ENCODE peak calls at places on chromosomes 11 and 22, in eight cellular contexts. C, P, K, U, E, I, W and F are unnamed samples.

GRCh38 chr11:115155978-115156377 is 348.2 kb downstream of the CADM1 start:
- DNase-seq in P (peak), W (no peak), C (no peak), K (no peak), U (no peak), E (no peak), I (no peak), F (no peak)

GRCh38 chr11:48036011-48036410 is 55.7 kb downstream of the PTPRJ start:
- DNase-seq in P (no peak), E (no peak), W (no peak), K (peak), U (no peak), I (peak), C (no peak), F (no peak)

GRCh38 chr11:75239551-75240290 is 853 bp upstream of the TPBGL start:
- DNase-seq in I (no peak), W (no peak), U (no peak), C (no peak), E (no peak), K (no peak), P (no peak), F (no peak)

GRCh38 chr22:19401483-19401882 is 30.1 kb downstream of the HIRA start:
- DNase-seq in C (no peak), K (no peak), W (no peak), E (no peak), P (no peak), U (no peak), I (no peak), F (no peak)

GRCh38 chr22:21447694-21448402 is 19.3 kb upstream of the TMEM191C start:
- DNase-seq in I (no peak), E (no peak), W (no peak), K (no peak), U (no peak), C (no peak), P (no peak), F (no peak)

GRCh38 chr11:121105063-121105480 is 4.0 kb downstream of the TECTA start:
- DNase-seq in E (no peak), W (no peak), I (peak), C (peak), P (no peak), K (peak), U (no peak), F (no peak)

GRCh38 chr22:41517172-41518047 is 26.9 kb downstream of the POLR3H start:
- DNase-seq in W (peak), I (peak), C (peak), U (peak), P (peak), K (peak), E (peak), F (peak)

GRCh38 chr11:313304-313786 is 495 bp upstream of the IFITM1 start:
- DNase-seq in I (no peak), P (no peak), E (no peak), U (no peak), K (no peak), W (no peak), C (no peak), F (peak)

GRCh38 chr22:31603081-31603525 is 58.9 kb downstream of the PISD start:
- DNase-seq in P (no peak), W (no peak), K (peak), U (no peak), C (no peak), I (no peak), E (no peak), F (no peak)

GRCh38 chr11:70100283-70100610 is 22.1 kb downstream of the ANO1 start:
- DNase-seq in P (no peak), E (no peak), C (no peak), K (no peak), I (no peak), U (no peak), W (no peak), F (no peak)

GRCh38 chr11:103450241-103450640 is 341.0 kb downstream of the DYNC2H1 start:
- DNase-seq in C (no peak), E (peak), W (no peak), U (no peak), P (no peak), K (no peak), I (peak), F (no peak)

GRCh38 chr22:30196141-30196866 is 50.3 kb downstream of the LIF start:
- DNase-seq in E (peak), P (peak), I (peak), K (peak), W (peak), U (no peak), C (peak), F (peak)

GRCh38 chr11:46484101-46484500 is 92.5 kb upstream of the CHRM4 start:
- DNase-seq in C (no peak), U (no peak), K (no peak), P (no peak), I (no peak), E (no peak), W (no peak), F (no peak)

GRCh38 chr11:125925247-125925740 is 20.6 kb upstream of the VSIG10L2 start:
- DNase-seq in U (no peak), P (no peak), K (no peak), E (no peak), I (no peak), W (no peak), C (no peak), F (peak)

GRCh38 chr22:20635227-20635591 is 127.8 kb downstream of the MED15 start:
- DNase-seq in I (no peak), C (no peak), E (no peak), P (no peak), K (no peak), W (no peak), U (no peak), F (no peak)

GRCh38 chr22:39532215-39533071 is at the start of gene RPS19BP1:
- DNase-seq in P (peak), W (peak), I (peak), K (peak), C (peak), U (peak), E (peak), F (peak)

GRCh38 chr11:117188620-117189081 is 10.1 kb downstream of the SIDT2 start:
- DNase-seq in C (no peak), E (no peak), I (no peak), K (no peak), W (no peak), U (no peak), P (no peak), F (peak)

GRCh38 chr11:112085822-112086421 is 634 bp downstream of the TIMM8B start:
- DNase-seq in K (no peak), W (peak), P (no peak), U (no peak), C (peak), E (peak), I (peak), F (peak)

GRCh38 chr11:85595285-85595884 is 31.8 kb downstream of the DLG2 start:
- DNase-seq in U (no peak), K (peak), W (peak), P (peak), I (peak), C (peak), E (peak), F (no peak)

GRCh38 chr22:46183733-46184132 is 33.4 kb downstream of the PPARA start:
- DNase-seq in W (no peak), C (no peak), U (no peak), E (no peak), I (no peak), P (no peak), K (no peak), F (no peak)